ENCODE peak calls at places on chromosomes 13 and 19, in four cellular contexts. One of them, this sample, is unnamed. For H3K4me1, the result is how much of the 10 kb centered on the place peaks cover.

GRCh38 chr19:30498707-30499106 is 126.5 kb downstream of the ZNF536 start:
- DNase-seq in CD8-positive, alpha-beta T cell: no peak
- DNase-seq in heart right ventricle: no peak
- DNase-seq in pancreas: no peak
- DNase-seq in this sample: no peak

GRCh38 chr13:23477096-23477495 is 43.6 kb upstream of the SACS start:
- DNase-seq in CD8-positive, alpha-beta T cell: no peak
- DNase-seq in heart right ventricle: no peak
- DNase-seq in pancreas: no peak
- DNase-seq in this sample: no peak

GRCh38 chr19:51621178-51621577 is 9.0 kb downstream of the SIGLEC5 start:
- DNase-seq in CD8-positive, alpha-beta T cell: no peak
- DNase-seq in heart right ventricle: no peak
- DNase-seq in pancreas: no peak
- DNase-seq in this sample: no peak

GRCh38 chr19:13103961-13104847 is 1.5 kb upstream of the LYL1 start:
- DNase-seq in CD8-positive, alpha-beta T cell: peak
- DNase-seq in heart right ventricle: peak
- DNase-seq in pancreas: no peak
- DNase-seq in this sample: no peak

GRCh38 chr13:92530364-92530763 is 696.2 kb upstream of the GPC6 start:
- DNase-seq in CD8-positive, alpha-beta T cell: no peak
- DNase-seq in heart right ventricle: no peak
- DNase-seq in pancreas: no peak
- DNase-seq in this sample: no peak

GRCh38 chr19:19602136-19602712 is 16.3 kb downstream of the PBX4 start:
- DNase-seq in CD8-positive, alpha-beta T cell: no peak
- DNase-seq in heart right ventricle: no peak
- DNase-seq in pancreas: no peak
- DNase-seq in this sample: no peak

GRCh38 chr19:48722196-48722708 is 2.7 kb upstream of the MAMSTR start:
- DNase-seq in CD8-positive, alpha-beta T cell: no peak
- DNase-seq in heart right ventricle: no peak
- DNase-seq in pancreas: no peak
- DNase-seq in this sample: no peak

GRCh38 chr19:46904114-46905060 is 43.6 kb downstream of the ARHGAP35 start:
- DNase-seq in CD8-positive, alpha-beta T cell: no peak
- DNase-seq in heart right ventricle: peak
- DNase-seq in pancreas: no peak
- DNase-seq in this sample: no peak

GRCh38 chr13:66353664-66354063 is 876.5 kb downstream of the PCDH9 start:
- DNase-seq in CD8-positive, alpha-beta T cell: no peak
- DNase-seq in heart right ventricle: no peak
- DNase-seq in pancreas: no peak
- DNase-seq in this sample: no peak

GRCh38 chr13:41199526-41199925 is 5.2 kb upstream of the KBTBD7 start:
- DNase-seq in CD8-positive, alpha-beta T cell: no peak
- DNase-seq in heart right ventricle: no peak
- DNase-seq in pancreas: no peak
- DNase-seq in this sample: no peak

GRCh38 chr13:29435125-29435911 is 160.2 kb downstream of the SLC7A1 start:
- DNase-seq in CD8-positive, alpha-beta T cell: no peak
- DNase-seq in heart right ventricle: peak
- DNase-seq in pancreas: no peak
- DNase-seq in this sample: no peak

GRCh38 chr13:79090552-79091159 is 315.4 kb downstream of the RBM26 start:
- DNase-seq in CD8-positive, alpha-beta T cell: no peak
- DNase-seq in heart right ventricle: no peak
- DNase-seq in pancreas: no peak
- DNase-seq in this sample: no peak

GRCh38 chr13:23175920-23176319 is 4.9 kb upstream of the SGCG start:
- DNase-seq in CD8-positive, alpha-beta T cell: no peak
- DNase-seq in heart right ventricle: no peak
- DNase-seq in pancreas: no peak
- DNase-seq in this sample: no peak

GRCh38 chr13:45325806-45326205 is 15.2 kb downstream of the TPT1 start:
- DNase-seq in CD8-positive, alpha-beta T cell: no peak
- DNase-seq in heart right ventricle: peak
- DNase-seq in pancreas: peak
- DNase-seq in this sample: peak

GRCh38 chr13:112446867-112447266 is 70.7 kb downstream of the SPACA7 start:
- DNase-seq in CD8-positive, alpha-beta T cell: no peak
- DNase-seq in heart right ventricle: no peak
- DNase-seq in pancreas: no peak
- DNase-seq in this sample: no peak

GRCh38 chr13:78187781-78188180 is 269.1 kb upstream of the EDNRB start:
- DNase-seq in CD8-positive, alpha-beta T cell: no peak
- DNase-seq in heart right ventricle: no peak
- DNase-seq in pancreas: no peak
- DNase-seq in this sample: no peak

GRCh38 chr19:33860691-33861090 is 64.0 kb downstream of the KCTD15 start:
- DNase-seq in CD8-positive, alpha-beta T cell: no peak
- DNase-seq in heart right ventricle: no peak
- DNase-seq in pancreas: no peak
- DNase-seq in this sample: no peak

GRCh38 chr19:53649746-53650593 is 18.2 kb downstream of the DPRX start:
- DNase-seq in CD8-positive, alpha-beta T cell: no peak
- DNase-seq in heart right ventricle: no peak
- DNase-seq in pancreas: no peak
- DNase-seq in this sample: no peak

GRCh38 chr19:17575871-17576757 is 20.7 kb downstream of the COLGALT1 start:
- DNase-seq in CD8-positive, alpha-beta T cell: no peak
- DNase-seq in heart right ventricle: no peak
- DNase-seq in pancreas: no peak
- DNase-seq in this sample: no peak

GRCh38 chr13:83065136-83065535 is 817.1 kb downstream of the SLITRK1 start:
- DNase-seq in CD8-positive, alpha-beta T cell: no peak
- DNase-seq in heart right ventricle: no peak
- DNase-seq in pancreas: no peak
- DNase-seq in this sample: peak

GRCh38 chr13:100214886-100215285 is 126.0 kb downstream of the PCCA start:
- DNase-seq in CD8-positive, alpha-beta T cell: no peak
- DNase-seq in heart right ventricle: no peak
- DNase-seq in pancreas: no peak
- DNase-seq in this sample: no peak

GRCh38 chr19:3266792-3267469 is 42.5 kb downstream of the CELF5 start:
- DNase-seq in CD8-positive, alpha-beta T cell: no peak
- DNase-seq in heart right ventricle: no peak
- DNase-seq in pancreas: no peak
- DNase-seq in this sample: no peak

GRCh38 chr19:6753178-6754031 is 13.8 kb downstream of the SH2D3A start:
- DNase-seq in CD8-positive, alpha-beta T cell: peak
- DNase-seq in heart right ventricle: peak
- DNase-seq in pancreas: peak
- DNase-seq in this sample: no peak

GRCh38 chr13:38135590-38135989 is 214.1 kb upstream of the UFM1 start:
- DNase-seq in CD8-positive, alpha-beta T cell: no peak
- DNase-seq in heart right ventricle: no peak
- DNase-seq in pancreas: no peak
- DNase-seq in this sample: no peak

GRCh38 chr13:25067054-25067453 is 28.9 kb upstream of the PABPC3 start:
- DNase-seq in CD8-positive, alpha-beta T cell: no peak
- DNase-seq in heart right ventricle: no peak
- DNase-seq in pancreas: no peak
- DNase-seq in this sample: no peak

GRCh38 chr13:24680258-24680920 is at the start of gene ATP12A:
- DNase-seq in CD8-positive, alpha-beta T cell: peak
- DNase-seq in heart right ventricle: no peak
- DNase-seq in pancreas: peak
- DNase-seq in this sample: no peak

GRCh38 chr13:46926856-46927625 is 30.2 kb upstream of the HTR2A start:
- DNase-seq in CD8-positive, alpha-beta T cell: no peak
- DNase-seq in heart right ventricle: no peak
- DNase-seq in pancreas: no peak
- DNase-seq in this sample: no peak

GRCh38 chr19:48258350-48258749 is 2.6 kb upstream of the CARD8 start:
- DNase-seq in CD8-positive, alpha-beta T cell: peak
- DNase-seq in heart right ventricle: no peak
- DNase-seq in pancreas: no peak
- DNase-seq in this sample: no peak

GRCh38 chr13:44865722-44866484 is 123.4 kb downstream of the NUFIP1 start:
- DNase-seq in CD8-positive, alpha-beta T cell: no peak
- DNase-seq in heart right ventricle: no peak
- DNase-seq in pancreas: no peak
- DNase-seq in this sample: no peak

GRCh38 chr13:87206708-87207107 is 464.5 kb upstream of the SLITRK5 start:
- DNase-seq in CD8-positive, alpha-beta T cell: no peak
- DNase-seq in heart right ventricle: no peak
- DNase-seq in pancreas: no peak
- DNase-seq in this sample: no peak

GRCh38 chr13:39498471-39499114 is 104.4 kb downstream of the LHFPL6 start:
- DNase-seq in CD8-positive, alpha-beta T cell: no peak
- DNase-seq in heart right ventricle: no peak
- DNase-seq in pancreas: no peak
- DNase-seq in this sample: no peak

GRCh38 chr13:39499580-39499979 is 103.4 kb downstream of the LHFPL6 start:
- DNase-seq in CD8-positive, alpha-beta T cell: no peak
- DNase-seq in heart right ventricle: no peak
- DNase-seq in pancreas: no peak
- DNase-seq in this sample: no peak

GRCh38 chr13:39505151-39505550 is 97.8 kb downstream of the LHFPL6 start:
- DNase-seq in CD8-positive, alpha-beta T cell: no peak
- DNase-seq in heart right ventricle: no peak
- DNase-seq in pancreas: no peak
- DNase-seq in this sample: no peak

GRCh38 chr13:39503048-39503447 is 99.9 kb downstream of the LHFPL6 start:
- DNase-seq in CD8-positive, alpha-beta T cell: no peak
- DNase-seq in heart right ventricle: no peak
- DNase-seq in pancreas: no peak
- DNase-seq in this sample: no peak

DNA sequence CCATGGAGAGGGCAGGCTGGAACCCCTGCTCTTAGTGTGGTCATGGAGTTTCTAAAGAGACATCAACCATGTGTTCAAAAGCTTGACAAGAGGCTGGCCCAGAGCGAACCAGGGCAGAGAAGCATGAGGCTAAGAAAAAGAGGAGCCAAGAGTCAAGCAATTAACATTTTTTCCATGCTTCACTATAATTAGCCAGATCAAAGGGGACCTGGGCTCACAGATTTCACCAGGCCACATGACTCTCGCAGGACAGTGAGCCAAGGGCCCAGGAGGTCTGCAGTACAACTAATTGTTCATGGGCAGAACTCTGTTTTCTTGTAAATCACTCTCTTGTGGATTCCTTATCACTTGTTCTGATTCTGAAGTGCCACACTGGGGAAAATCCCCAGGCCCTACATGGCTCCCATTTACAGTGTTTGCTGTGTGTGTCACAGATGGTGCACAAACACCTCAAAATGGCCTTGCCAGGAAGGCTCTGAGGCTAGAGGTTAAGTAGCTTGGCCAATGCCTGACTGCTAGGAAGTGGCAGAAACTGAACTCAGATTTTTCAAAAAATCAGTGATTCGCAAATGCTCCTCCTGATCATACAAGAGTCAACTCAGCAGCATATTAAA is 101.2 kb downstream of the LHFPL6 start:
- DNase-seq in CD8-positive, alpha-beta T cell: no peak
- DNase-seq in heart right ventricle: peak
- DNase-seq in pancreas: no peak
- DNase-seq in this sample: no peak
- H3K4me1 ChIP-seq in CD8-positive, alpha-beta T cell: under half
- H3K4me1 ChIP-seq in heart right ventricle: half or more
- H3K4me1 ChIP-seq in pancreas: under half
- H3K4me1 ChIP-seq in this sample: under half

GRCh38 chr19:58153386-58153785 is 2.8 kb upstream of the ZNF329 start:
- DNase-seq in CD8-positive, alpha-beta T cell: no peak
- DNase-seq in heart right ventricle: no peak
- DNase-seq in pancreas: no peak
- DNase-seq in this sample: no peak
- H3K4me3 ChIP-seq in CD8-positive, alpha-beta T cell: no peak
- H3K4me3 ChIP-seq in heart right ventricle: no peak
- H3K4me3 ChIP-seq in pancreas: no peak
- H3K4me3 ChIP-seq in this sample: no peak

GRCh38 chr19:8525401-8525684 is 11.4 kb upstream of the ZNF414 start:
- DNase-seq in CD8-positive, alpha-beta T cell: no peak
- DNase-seq in heart right ventricle: no peak
- DNase-seq in pancreas: no peak
- DNase-seq in this sample: no peak
- TF ChIP-seq CTCF in CD8-positive, alpha-beta T cell: no peak
- TF ChIP-seq CTCF in heart right ventricle: peak
- TF ChIP-seq CTCF in pancreas: no peak
- TF ChIP-seq CTCF in this sample: no peak

GRCh38 chr13:50911051-50911690 is 1.6 kb downstream of the RNASEH2B start:
- DNase-seq in CD8-positive, alpha-beta T cell: no peak
- DNase-seq in heart right ventricle: no peak
- DNase-seq in pancreas: no peak
- DNase-seq in this sample: no peak
- H3K4me1 ChIP-seq in CD8-positive, alpha-beta T cell: under half
- H3K4me1 ChIP-seq in heart right ventricle: half or more
- H3K4me1 ChIP-seq in pancreas: under half
- H3K4me1 ChIP-seq in this sample: under half

DNA sequence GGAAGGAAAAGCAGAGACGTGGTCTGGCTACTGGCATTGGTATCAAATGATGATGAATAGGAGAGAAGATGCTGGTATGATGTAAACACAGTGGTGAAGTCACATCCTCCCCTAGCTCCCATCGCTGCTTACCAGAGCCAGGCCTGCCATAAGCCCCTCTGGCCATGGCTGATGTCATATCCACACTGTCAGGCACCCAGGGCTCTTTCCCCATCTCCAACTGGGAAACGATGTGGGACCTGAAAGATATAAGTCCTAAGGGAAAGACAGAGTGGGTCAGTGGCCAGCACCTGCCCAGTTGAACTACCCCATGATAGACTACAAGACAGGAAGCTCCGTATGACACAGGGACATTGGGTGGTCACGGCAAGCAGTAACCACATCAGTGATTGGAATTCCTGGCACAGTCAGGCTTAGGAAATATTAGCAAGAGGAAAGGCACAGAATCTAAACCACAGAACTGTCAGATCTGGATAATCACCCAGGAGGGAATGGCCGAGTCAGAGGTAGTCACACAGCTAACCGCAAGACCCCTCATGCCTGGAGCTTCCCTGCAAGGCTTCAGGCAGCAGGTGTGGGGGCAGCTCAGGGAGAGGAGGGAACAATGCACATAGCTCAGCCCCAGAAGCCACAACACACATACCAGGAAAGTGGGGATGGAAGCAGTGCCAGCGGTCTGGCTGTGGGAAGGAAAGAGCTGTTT is 3.8 kb downstream of the ZNF792 start:
- DNase-seq in CD8-positive, alpha-beta T cell: no peak
- DNase-seq in heart right ventricle: no peak
- DNase-seq in pancreas: no peak
- DNase-seq in this sample: no peak
- H3K4me3 ChIP-seq in CD8-positive, alpha-beta T cell: no peak
- H3K4me3 ChIP-seq in heart right ventricle: no peak
- H3K4me3 ChIP-seq in pancreas: no peak
- H3K4me3 ChIP-seq in this sample: no peak